ENCODE peak calls at places on chromosomes 12 and 14, in nine cellular contexts. One of them, this sample, is unnamed.

GRCh38 chr12:4107911-4108697 is 165.5 kb upstream of the CCND2 start:
- DNase-seq in ureter: no peak
- DNase-seq in activated gamma-delta T cell treated with anti-CD3 and anti-CD28 coated beads, Interleukin-2, amount 50 U/mL, for 16 hours: no peak
- DNase-seq in left cardiac atrium: no peak
- DNase-seq in heart right ventricle: no peak
- DNase-seq in stimulated activated CD8-positive, alpha-beta memory T cell treated with anti-CD3 and anti-CD28 coated beads, Interleukin-12 subunit alpha, Interleukin-12 subunit beta, amount 100 ng/mL, for 1 hour: no peak
- DNase-seq in activated effector memory CD4-positive, alpha-beta T cell treated with anti-CD3 and anti-CD28 coated beads, Interleukin-2, amount 50 U/mL, for 16 hours: no peak
- DNase-seq in NCI-H345: no peak
- DNase-seq in foreskin fibroblast: no peak
- DNase-seq in this sample: no peak

GRCh38 chr12:124923906-124924734 is 9.7 kb upstream of the UBC start:
- DNase-seq in NCI-H345: no peak
- DNase-seq in activated effector memory CD4-positive, alpha-beta T cell treated with anti-CD3 and anti-CD28 coated beads, Interleukin-2, amount 50 U/mL, for 16 hours: peak
- DNase-seq in stimulated activated CD8-positive, alpha-beta memory T cell treated with anti-CD3 and anti-CD28 coated beads, Interleukin-12 subunit alpha, Interleukin-12 subunit beta, amount 100 ng/mL, for 1 hour: no peak
- DNase-seq in activated gamma-delta T cell treated with anti-CD3 and anti-CD28 coated beads, Interleukin-2, amount 50 U/mL, for 16 hours: no peak
- DNase-seq in heart right ventricle: no peak
- DNase-seq in left cardiac atrium: no peak
- DNase-seq in ureter: no peak
- DNase-seq in foreskin fibroblast: peak
- DNase-seq in this sample: no peak

GRCh38 chr12:29620030-29620429 is 122.5 kb upstream of the OVCH1 start:
- DNase-seq in activated gamma-delta T cell treated with anti-CD3 and anti-CD28 coated beads, Interleukin-2, amount 50 U/mL, for 16 hours: no peak
- DNase-seq in foreskin fibroblast: no peak
- DNase-seq in left cardiac atrium: no peak
- DNase-seq in activated effector memory CD4-positive, alpha-beta T cell treated with anti-CD3 and anti-CD28 coated beads, Interleukin-2, amount 50 U/mL, for 16 hours: no peak
- DNase-seq in stimulated activated CD8-positive, alpha-beta memory T cell treated with anti-CD3 and anti-CD28 coated beads, Interleukin-12 subunit alpha, Interleukin-12 subunit beta, amount 100 ng/mL, for 1 hour: no peak
- DNase-seq in NCI-H345: no peak
- DNase-seq in ureter: no peak
- DNase-seq in heart right ventricle: no peak
- DNase-seq in this sample: no peak

GRCh38 chr12:52207895-52208294 is 16.1 kb upstream of the KRT80 start:
- DNase-seq in heart right ventricle: peak
- DNase-seq in NCI-H345: peak
- DNase-seq in activated effector memory CD4-positive, alpha-beta T cell treated with anti-CD3 and anti-CD28 coated beads, Interleukin-2, amount 50 U/mL, for 16 hours: no peak
- DNase-seq in activated gamma-delta T cell treated with anti-CD3 and anti-CD28 coated beads, Interleukin-2, amount 50 U/mL, for 16 hours: no peak
- DNase-seq in ureter: peak
- DNase-seq in left cardiac atrium: peak
- DNase-seq in foreskin fibroblast: peak
- DNase-seq in stimulated activated CD8-positive, alpha-beta memory T cell treated with anti-CD3 and anti-CD28 coated beads, Interleukin-12 subunit alpha, Interleukin-12 subunit beta, amount 100 ng/mL, for 1 hour: no peak
- DNase-seq in this sample: peak

GRCh38 chr12:4230526-4230925 is 43.0 kb upstream of the CCND2 start:
- DNase-seq in foreskin fibroblast: no peak
- DNase-seq in heart right ventricle: no peak
- DNase-seq in NCI-H345: no peak
- DNase-seq in stimulated activated CD8-positive, alpha-beta memory T cell treated with anti-CD3 and anti-CD28 coated beads, Interleukin-12 subunit alpha, Interleukin-12 subunit beta, amount 100 ng/mL, for 1 hour: no peak
- DNase-seq in activated effector memory CD4-positive, alpha-beta T cell treated with anti-CD3 and anti-CD28 coated beads, Interleukin-2, amount 50 U/mL, for 16 hours: no peak
- DNase-seq in activated gamma-delta T cell treated with anti-CD3 and anti-CD28 coated beads, Interleukin-2, amount 50 U/mL, for 16 hours: no peak
- DNase-seq in left cardiac atrium: no peak
- DNase-seq in ureter: no peak
- DNase-seq in this sample: no peak

GRCh38 chr14:41605550-41606248 is 977 bp upstream of the LRFN5 start:
- DNase-seq in heart right ventricle: no peak
- DNase-seq in activated effector memory CD4-positive, alpha-beta T cell treated with anti-CD3 and anti-CD28 coated beads, Interleukin-2, amount 50 U/mL, for 16 hours: no peak
- DNase-seq in stimulated activated CD8-positive, alpha-beta memory T cell treated with anti-CD3 and anti-CD28 coated beads, Interleukin-12 subunit alpha, Interleukin-12 subunit beta, amount 100 ng/mL, for 1 hour: no peak
- DNase-seq in ureter: no peak
- DNase-seq in NCI-H345: peak
- DNase-seq in activated gamma-delta T cell treated with anti-CD3 and anti-CD28 coated beads, Interleukin-2, amount 50 U/mL, for 16 hours: no peak
- DNase-seq in foreskin fibroblast: peak
- DNase-seq in left cardiac atrium: peak
- DNase-seq in this sample: peak

GRCh38 chr12:122687091-122687490 is 16.1 kb downstream of the HCAR2 start:
- DNase-seq in NCI-H345: peak
- DNase-seq in activated gamma-delta T cell treated with anti-CD3 and anti-CD28 coated beads, Interleukin-2, amount 50 U/mL, for 16 hours: no peak
- DNase-seq in left cardiac atrium: no peak
- DNase-seq in foreskin fibroblast: peak
- DNase-seq in activated effector memory CD4-positive, alpha-beta T cell treated with anti-CD3 and anti-CD28 coated beads, Interleukin-2, amount 50 U/mL, for 16 hours: no peak
- DNase-seq in stimulated activated CD8-positive, alpha-beta memory T cell treated with anti-CD3 and anti-CD28 coated beads, Interleukin-12 subunit alpha, Interleukin-12 subunit beta, amount 100 ng/mL, for 1 hour: no peak
- DNase-seq in heart right ventricle: no peak
- DNase-seq in ureter: no peak
- DNase-seq in this sample: no peak

GRCh38 chr14:22598099-22598895 is at the start of gene ABHD4:
- DNase-seq in foreskin fibroblast: peak
- DNase-seq in stimulated activated CD8-positive, alpha-beta memory T cell treated with anti-CD3 and anti-CD28 coated beads, Interleukin-12 subunit alpha, Interleukin-12 subunit beta, amount 100 ng/mL, for 1 hour: peak
- DNase-seq in left cardiac atrium: peak
- DNase-seq in NCI-H345: peak
- DNase-seq in ureter: peak
- DNase-seq in activated effector memory CD4-positive, alpha-beta T cell treated with anti-CD3 and anti-CD28 coated beads, Interleukin-2, amount 50 U/mL, for 16 hours: peak
- DNase-seq in activated gamma-delta T cell treated with anti-CD3 and anti-CD28 coated beads, Interleukin-2, amount 50 U/mL, for 16 hours: peak
- DNase-seq in heart right ventricle: peak
- DNase-seq in this sample: peak

GRCh38 chr12:93743999-93744689 is 67.0 kb downstream of the CRADD start:
- DNase-seq in stimulated activated CD8-positive, alpha-beta memory T cell treated with anti-CD3 and anti-CD28 coated beads, Interleukin-12 subunit alpha, Interleukin-12 subunit beta, amount 100 ng/mL, for 1 hour: no peak
- DNase-seq in foreskin fibroblast: no peak
- DNase-seq in activated effector memory CD4-positive, alpha-beta T cell treated with anti-CD3 and anti-CD28 coated beads, Interleukin-2, amount 50 U/mL, for 16 hours: no peak
- DNase-seq in ureter: no peak
- DNase-seq in left cardiac atrium: no peak
- DNase-seq in NCI-H345: no peak
- DNase-seq in heart right ventricle: no peak
- DNase-seq in activated gamma-delta T cell treated with anti-CD3 and anti-CD28 coated beads, Interleukin-2, amount 50 U/mL, for 16 hours: no peak
- DNase-seq in this sample: no peak

GRCh38 chr12:47216150-47216677 is 136.5 kb upstream of the AMIGO2 start:
- DNase-seq in stimulated activated CD8-positive, alpha-beta memory T cell treated with anti-CD3 and anti-CD28 coated beads, Interleukin-12 subunit alpha, Interleukin-12 subunit beta, amount 100 ng/mL, for 1 hour: no peak
- DNase-seq in heart right ventricle: no peak
- DNase-seq in activated effector memory CD4-positive, alpha-beta T cell treated with anti-CD3 and anti-CD28 coated beads, Interleukin-2, amount 50 U/mL, for 16 hours: peak
- DNase-seq in foreskin fibroblast: no peak
- DNase-seq in NCI-H345: no peak
- DNase-seq in left cardiac atrium: no peak
- DNase-seq in ureter: no peak
- DNase-seq in activated gamma-delta T cell treated with anti-CD3 and anti-CD28 coated beads, Interleukin-2, amount 50 U/mL, for 16 hours: peak
- DNase-seq in this sample: no peak

GRCh38 chr12:57734586-57734985 is 4.0 kb downstream of the AGAP2 start:
- DNase-seq in activated gamma-delta T cell treated with anti-CD3 and anti-CD28 coated beads, Interleukin-2, amount 50 U/mL, for 16 hours: no peak
- DNase-seq in heart right ventricle: no peak
- DNase-seq in activated effector memory CD4-positive, alpha-beta T cell treated with anti-CD3 and anti-CD28 coated beads, Interleukin-2, amount 50 U/mL, for 16 hours: no peak
- DNase-seq in ureter: no peak
- DNase-seq in left cardiac atrium: no peak
- DNase-seq in NCI-H345: no peak
- DNase-seq in foreskin fibroblast: no peak
- DNase-seq in stimulated activated CD8-positive, alpha-beta memory T cell treated with anti-CD3 and anti-CD28 coated beads, Interleukin-12 subunit alpha, Interleukin-12 subunit beta, amount 100 ng/mL, for 1 hour: no peak
- DNase-seq in this sample: no peak

GRCh38 chr12:113261847-113262470 is 40.7 kb downstream of the TPCN1 start:
- DNase-seq in foreskin fibroblast: peak
- DNase-seq in activated gamma-delta T cell treated with anti-CD3 and anti-CD28 coated beads, Interleukin-2, amount 50 U/mL, for 16 hours: no peak
- DNase-seq in left cardiac atrium: peak
- DNase-seq in ureter: no peak
- DNase-seq in activated effector memory CD4-positive, alpha-beta T cell treated with anti-CD3 and anti-CD28 coated beads, Interleukin-2, amount 50 U/mL, for 16 hours: no peak
- DNase-seq in NCI-H345: no peak
- DNase-seq in stimulated activated CD8-positive, alpha-beta memory T cell treated with anti-CD3 and anti-CD28 coated beads, Interleukin-12 subunit alpha, Interleukin-12 subunit beta, amount 100 ng/mL, for 1 hour: no peak
- DNase-seq in heart right ventricle: no peak
- DNase-seq in this sample: no peak

GRCh38 chr14:36818794-36819384 is 157.2 kb downstream of the PAX9 start:
- DNase-seq in stimulated activated CD8-positive, alpha-beta memory T cell treated with anti-CD3 and anti-CD28 coated beads, Interleukin-12 subunit alpha, Interleukin-12 subunit beta, amount 100 ng/mL, for 1 hour: no peak
- DNase-seq in activated effector memory CD4-positive, alpha-beta T cell treated with anti-CD3 and anti-CD28 coated beads, Interleukin-2, amount 50 U/mL, for 16 hours: no peak
- DNase-seq in activated gamma-delta T cell treated with anti-CD3 and anti-CD28 coated beads, Interleukin-2, amount 50 U/mL, for 16 hours: no peak
- DNase-seq in NCI-H345: no peak
- DNase-seq in foreskin fibroblast: peak
- DNase-seq in ureter: no peak
- DNase-seq in left cardiac atrium: no peak
- DNase-seq in heart right ventricle: no peak
- DNase-seq in this sample: no peak

GRCh38 chr12:132124766-132125425 is 19.2 kb downstream of the DDX51 start:
- DNase-seq in stimulated activated CD8-positive, alpha-beta memory T cell treated with anti-CD3 and anti-CD28 coated beads, Interleukin-12 subunit alpha, Interleukin-12 subunit beta, amount 100 ng/mL, for 1 hour: no peak
- DNase-seq in foreskin fibroblast: no peak
- DNase-seq in NCI-H345: no peak
- DNase-seq in heart right ventricle: no peak
- DNase-seq in left cardiac atrium: no peak
- DNase-seq in activated effector memory CD4-positive, alpha-beta T cell treated with anti-CD3 and anti-CD28 coated beads, Interleukin-2, amount 50 U/mL, for 16 hours: no peak
- DNase-seq in activated gamma-delta T cell treated with anti-CD3 and anti-CD28 coated beads, Interleukin-2, amount 50 U/mL, for 16 hours: no peak
- DNase-seq in ureter: no peak
- DNase-seq in this sample: no peak

GRCh38 chr14:49218436-49219092 is 367.6 kb downstream of the RPS29 start:
- DNase-seq in heart right ventricle: no peak
- DNase-seq in NCI-H345: peak
- DNase-seq in ureter: no peak
- DNase-seq in left cardiac atrium: no peak
- DNase-seq in activated effector memory CD4-positive, alpha-beta T cell treated with anti-CD3 and anti-CD28 coated beads, Interleukin-2, amount 50 U/mL, for 16 hours: no peak
- DNase-seq in foreskin fibroblast: no peak
- DNase-seq in activated gamma-delta T cell treated with anti-CD3 and anti-CD28 coated beads, Interleukin-2, amount 50 U/mL, for 16 hours: no peak
- DNase-seq in stimulated activated CD8-positive, alpha-beta memory T cell treated with anti-CD3 and anti-CD28 coated beads, Interleukin-12 subunit alpha, Interleukin-12 subunit beta, amount 100 ng/mL, for 1 hour: no peak
- DNase-seq in this sample: peak

GRCh38 chr12:28844718-28845117 is 304.4 kb upstream of the FAR2 start:
- DNase-seq in activated effector memory CD4-positive, alpha-beta T cell treated with anti-CD3 and anti-CD28 coated beads, Interleukin-2, amount 50 U/mL, for 16 hours: no peak
- DNase-seq in activated gamma-delta T cell treated with anti-CD3 and anti-CD28 coated beads, Interleukin-2, amount 50 U/mL, for 16 hours: no peak
- DNase-seq in left cardiac atrium: no peak
- DNase-seq in stimulated activated CD8-positive, alpha-beta memory T cell treated with anti-CD3 and anti-CD28 coated beads, Interleukin-12 subunit alpha, Interleukin-12 subunit beta, amount 100 ng/mL, for 1 hour: no peak
- DNase-seq in heart right ventricle: no peak
- DNase-seq in NCI-H345: no peak
- DNase-seq in ureter: no peak
- DNase-seq in foreskin fibroblast: no peak
- DNase-seq in this sample: no peak

GRCh38 chr12:117321572-117321971 is 39.9 kb downstream of the NOS1 start:
- DNase-seq in NCI-H345: no peak
- DNase-seq in activated effector memory CD4-positive, alpha-beta T cell treated with anti-CD3 and anti-CD28 coated beads, Interleukin-2, amount 50 U/mL, for 16 hours: no peak
- DNase-seq in stimulated activated CD8-positive, alpha-beta memory T cell treated with anti-CD3 and anti-CD28 coated beads, Interleukin-12 subunit alpha, Interleukin-12 subunit beta, amount 100 ng/mL, for 1 hour: no peak
- DNase-seq in activated gamma-delta T cell treated with anti-CD3 and anti-CD28 coated beads, Interleukin-2, amount 50 U/mL, for 16 hours: no peak
- DNase-seq in ureter: no peak
- DNase-seq in heart right ventricle: no peak
- DNase-seq in foreskin fibroblast: peak
- DNase-seq in left cardiac atrium: no peak
- DNase-seq in this sample: no peak

GRCh38 chr14:20855652-20856291 is 35.4 kb upstream of the RNASE3 start:
- DNase-seq in NCI-H345: no peak
- DNase-seq in heart right ventricle: peak
- DNase-seq in activated gamma-delta T cell treated with anti-CD3 and anti-CD28 coated beads, Interleukin-2, amount 50 U/mL, for 16 hours: peak
- DNase-seq in left cardiac atrium: peak
- DNase-seq in ureter: peak
- DNase-seq in stimulated activated CD8-positive, alpha-beta memory T cell treated with anti-CD3 and anti-CD28 coated beads, Interleukin-12 subunit alpha, Interleukin-12 subunit beta, amount 100 ng/mL, for 1 hour: no peak
- DNase-seq in foreskin fibroblast: peak
- DNase-seq in activated effector memory CD4-positive, alpha-beta T cell treated with anti-CD3 and anti-CD28 coated beads, Interleukin-2, amount 50 U/mL, for 16 hours: peak
- DNase-seq in this sample: peak

GRCh38 chr12:89456565-89456964 is 68.0 kb downstream of the GALNT4 start:
- DNase-seq in left cardiac atrium: no peak
- DNase-seq in ureter: no peak
- DNase-seq in heart right ventricle: no peak
- DNase-seq in activated effector memory CD4-positive, alpha-beta T cell treated with anti-CD3 and anti-CD28 coated beads, Interleukin-2, amount 50 U/mL, for 16 hours: no peak
- DNase-seq in NCI-H345: no peak
- DNase-seq in stimulated activated CD8-positive, alpha-beta memory T cell treated with anti-CD3 and anti-CD28 coated beads, Interleukin-12 subunit alpha, Interleukin-12 subunit beta, amount 100 ng/mL, for 1 hour: no peak
- DNase-seq in foreskin fibroblast: no peak
- DNase-seq in activated gamma-delta T cell treated with anti-CD3 and anti-CD28 coated beads, Interleukin-2, amount 50 U/mL, for 16 hours: no peak
- DNase-seq in this sample: no peak